ENCODE peak calls at places on chromosome 12, in four cellular contexts. E is astrocyte of the spinal cord, L is mucosa of descending colon, R is retinal pigment epithelial cell. V is an unnamed sample.

GRCh38 chr12:46473634-46474201 is 101.1 kb upstream of the SLC38A2 start:
- DNase-seq in E (peak), L (peak), R (no peak), V (peak)

GRCh38 chr12:55908726-55909512 is 18.8 kb downstream of the PYM1 start:
- DNase-seq in E (peak), L (no peak), R (peak), V (peak)

GRCh38 chr12:3313066-3313465 is 177.9 kb upstream of the PRMT8 start:
- DNase-seq in E (peak), L (no peak), R (no peak), V (peak)

GRCh38 chr12:76029982-76030377 is 1.6 kb downstream of the PHLDA1 start:
- DNase-seq in E (peak), L (no peak), R (no peak), V (peak)

GRCh38 chr12:132488127-132489077 is 1.5 kb upstream of the FBRSL1 start:
- DNase-seq in E (no peak), L (peak), R (no peak), V (no peak)

GRCh38 chr12:26566670-26567069 is 266.3 kb downstream of the ITPR2 start:
- DNase-seq in E (no peak), L (no peak), R (no peak), V (peak)

GRCh38 chr12:88420460-88420859 is 159.8 kb downstream of the KITLG start:
- DNase-seq in E (peak), L (no peak), R (no peak), V (peak)

GRCh38 chr12:3604750-3605638 is 114.0 kb downstream of the PRMT8 start:
- DNase-seq in E (peak), L (peak), R (peak), V (peak)

GRCh38 chr12:67940780-67941243 is 48.4 kb upstream of the IFNG-AS1 start:
- DNase-seq in E (peak), L (peak), R (peak), V (peak)

GRCh38 chr12:107019546-107019945 is 32.6 kb upstream of the MTERF2 start:
- DNase-seq in E (no peak), L (no peak), R (no peak), V (no peak)

GRCh38 chr12:132537836-132538235 is 47.9 kb downstream of the FBRSL1 start:
- DNase-seq in E (no peak), L (no peak), R (no peak), V (no peak)

GRCh38 chr12:79267580-79267979 is 403.0 kb downstream of the SYT1 start:
- DNase-seq in E (no peak), L (no peak), R (no peak), V (no peak)

GRCh38 chr12:48977290-48978281 is 536 bp upstream of the WNT1 start:
- DNase-seq in E (no peak), L (peak), R (no peak), V (no peak)

GRCh38 chr12:62933871-62934798 is 815 bp downstream of the PPM1H start:
- DNase-seq in E (peak), L (peak), R (no peak), V (peak)

GRCh38 chr12:103652808-103653207 is 65.7 kb downstream of the STAB2 start:
- DNase-seq in E (no peak), L (peak), R (no peak), V (no peak)

GRCh38 chr12:103672401-103673119 is 85.5 kb downstream of the STAB2 start:
- DNase-seq in E (no peak), L (peak), R (no peak), V (peak)

GRCh38 chr12:49949866-49950265 is 671 bp upstream of the AQP2 start:
- DNase-seq in E (no peak), L (no peak), R (no peak), V (no peak)

GRCh38 chr12:31859232-31859977 is 99.8 kb upstream of the RESF1 start:
- DNase-seq in E (no peak), L (no peak), R (no peak), V (no peak)

GRCh38 chr12:123754041-123754757 is 7.9 kb upstream of the DNAH10 start:
- DNase-seq in E (no peak), L (no peak), R (no peak), V (no peak)

GRCh38 chr12:5434647-5434968 is 2.7 kb downstream of the NTF3 start:
- DNase-seq in E (no peak), L (no peak), R (no peak), V (no peak)

GRCh38 chr12:116675339-116676107 is 62.3 kb downstream of the SPRING1 start:
- DNase-seq in E (no peak), L (no peak), R (no peak), V (no peak)

GRCh38 chr12:116672010-116672409 is 65.9 kb downstream of the SPRING1 start:
- DNase-seq in E (no peak), L (no peak), R (no peak), V (no peak)

GRCh38 chr12:116672842-116673516 is 64.9 kb downstream of the SPRING1 start:
- DNase-seq in E (no peak), L (no peak), R (no peak), V (no peak)

GRCh38 chr12:116674643-116675183 is 63.2 kb downstream of the SPRING1 start:
- DNase-seq in E (no peak), L (no peak), R (no peak), V (peak)

DNA sequence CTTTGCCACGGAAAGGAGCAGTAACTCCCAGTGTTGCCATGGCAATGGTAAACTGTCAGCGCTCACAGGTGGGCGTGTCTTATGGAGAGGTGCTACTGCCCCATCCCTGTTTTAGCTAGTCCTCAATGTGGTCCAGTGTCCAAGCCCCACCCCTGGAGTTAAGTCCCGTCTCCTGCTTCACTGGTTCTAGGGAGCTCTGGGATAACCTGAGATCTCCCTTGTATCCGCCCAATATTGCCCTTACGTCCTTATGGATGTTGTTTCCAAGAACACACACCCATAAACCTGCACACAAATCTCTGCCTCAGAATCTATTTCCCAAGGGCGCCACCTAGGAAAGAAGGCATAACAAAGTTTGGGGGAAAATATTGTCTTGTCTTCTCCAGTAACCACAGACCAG is 64.2 kb downstream of the SPRING1 start:
- DNase-seq in E (no peak), L (peak), R (no peak), V (no peak)
- TF ChIP-seq CTCF in E (no peak), L (no peak), R (peak), V (no peak)

DNA sequence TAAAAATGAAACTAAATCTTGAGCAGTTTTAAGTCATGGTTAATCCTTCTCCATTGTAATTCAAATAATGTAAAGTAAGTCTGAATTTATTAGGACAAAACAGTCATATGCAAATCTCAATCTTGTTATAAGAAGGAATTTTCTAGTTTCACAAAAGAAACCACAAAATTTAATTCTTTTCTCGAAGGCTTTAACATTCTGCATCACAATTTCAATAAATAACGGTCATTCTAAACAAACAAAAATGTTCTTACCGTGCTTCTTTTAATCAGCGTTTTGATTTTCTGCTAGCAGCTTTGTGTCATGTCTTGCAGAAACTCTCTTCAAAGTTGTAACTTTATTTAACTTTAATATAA is 225 bp downstream of the CLEC2B start:
- DNase-seq in E (peak), L (no peak), R (no peak), V (no peak)
- H3K4me3 ChIP-seq in E (peak), L (peak), R (peak), V (peak)

DNA sequence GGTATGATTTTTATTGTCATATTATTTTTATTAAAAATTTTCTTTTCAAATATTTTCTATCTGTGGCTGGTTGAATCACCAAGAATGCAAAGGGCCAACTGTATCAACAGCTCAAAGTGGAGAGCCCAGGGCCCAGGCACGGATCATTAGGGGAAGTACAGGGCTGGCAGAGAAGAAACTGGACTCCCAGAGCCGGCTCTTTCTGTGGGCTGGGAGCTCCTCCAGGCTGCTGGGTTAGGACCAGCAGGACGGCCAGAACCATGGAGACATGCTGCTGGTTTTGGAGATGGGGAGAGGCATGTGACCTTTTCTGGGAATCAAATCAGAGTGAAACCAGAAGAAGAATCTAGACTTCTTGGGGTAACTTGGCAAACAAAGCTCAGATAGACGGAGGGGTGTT is 220.5 kb downstream of the CACNA1C start:
- DNase-seq in E (peak), L (no peak), R (no peak), V (peak)
- TF ChIP-seq CTCF in E (peak), L (no peak), R (no peak), V (peak)

GRCh38 chr12:93616584-93617101 is 44.2 kb downstream of the SOCS2 start:
- DNase-seq in E (peak), L (no peak), R (no peak), V (peak)
- H3K4me3 ChIP-seq in E (no peak), L (no peak), R (no peak), V (no peak)

DNA sequence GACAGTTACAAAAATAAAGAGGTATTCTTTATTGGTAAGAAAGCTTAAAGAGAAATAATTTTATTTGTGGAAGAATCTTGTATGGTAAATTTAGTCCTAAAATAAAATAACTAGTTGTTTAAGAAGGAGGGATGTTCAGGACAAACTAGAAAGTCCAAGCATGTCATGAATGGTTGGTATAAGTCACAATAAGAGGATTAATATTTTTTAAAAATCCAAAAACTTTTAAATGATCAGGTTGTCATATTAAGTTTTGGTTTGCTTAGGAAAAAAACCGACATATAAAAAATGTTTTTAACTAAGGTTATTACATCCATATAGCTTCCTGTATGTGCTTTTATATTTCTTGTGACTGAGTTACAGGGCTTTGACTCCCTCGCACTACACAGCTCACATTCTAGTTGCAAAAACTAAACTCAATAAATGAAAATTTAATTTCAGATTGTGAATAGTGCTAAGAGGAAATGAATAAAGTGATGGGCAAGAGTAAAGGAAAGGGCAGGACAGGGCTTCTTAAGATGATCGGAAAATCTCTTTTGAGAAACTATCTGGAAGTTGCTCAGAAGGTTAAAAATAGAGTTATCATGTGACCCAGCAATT is 80.7 kb upstream of the METAP2 start:
- DNase-seq in E (no peak), L (no peak), R (no peak), V (no peak)
- TF ChIP-seq CTCF in E (no peak), L (no peak), R (no peak), V (no peak)

GRCh38 chr12:52925717-52926595 is 21.1 kb upstream of the KRT8 start:
- DNase-seq in E (no peak), L (peak), R (no peak), V (no peak)
- H3K4me3 ChIP-seq in E (no peak), L (no peak), R (no peak), V (no peak)

GRCh38 chr12:7937867-7938506 is 2.0 kb upstream of the SLC2A3 start:
- DNase-seq in E (peak), L (no peak), R (no peak), V (no peak)
- TF ChIP-seq CTCF in E (no peak), L (no peak), R (peak), V (peak)

V was measured in fibroblast of the aortic adventitia.